ENCODE peak calls at places on chromosomes 4 and X, in four cellular contexts. U is pancreas, V is stomach, W is AG10803. N is an unnamed sample.

GRCh38 chrX:47321386-47321785 is 49.0 kb upstream of the ZNF157 start:
- DNase-seq in U (peak), V (no peak), W (peak), N (no peak)

GRCh38 chrX:148905376-148905775 is 405.0 kb downstream of the AFF2 start:
- DNase-seq in U (no peak), V (no peak), W (no peak), N (no peak)

GRCh38 chrX:9525511-9526248 is 60.8 kb downstream of the TBL1X start:
- DNase-seq in U (no peak), V (no peak), W (no peak), N (no peak)

GRCh38 chr4:4344915-4345527 is 41.9 kb upstream of the NSG1 start:
- DNase-seq in U (no peak), V (no peak), W (no peak), N (no peak)

GRCh38 chr4:124484940-124485339 is 227.6 kb downstream of the ANKRD50 start:
- DNase-seq in U (no peak), V (no peak), W (no peak), N (no peak)

GRCh38 chrX:85109235-85109634 is 105.6 kb downstream of the APOOL start:
- DNase-seq in U (peak), V (no peak), W (no peak), N (no peak)

GRCh38 chr4:87268401-87268800 is 48.0 kb upstream of the KLHL8 start:
- DNase-seq in U (no peak), V (no peak), W (no peak), N (no peak)

GRCh38 chr4:94595880-94596483 is 144.2 kb downstream of the PDLIM5 start:
- DNase-seq in U (no peak), V (no peak), W (peak), N (no peak)

GRCh38 chr4:123102897-123103489 is 180.6 kb upstream of the NUDT6 start:
- DNase-seq in U (no peak), V (no peak), W (peak), N (no peak)

GRCh38 chr4:54959656-54960055 is 165.7 kb downstream of the KDR start:
- DNase-seq in U (no peak), V (no peak), W (peak), N (no peak)

GRCh38 chr4:106062452-106062875 is 167.2 kb downstream of the NPNT start:
- DNase-seq in U (no peak), V (no peak), W (peak), N (no peak)

GRCh38 chr4:85681194-85681803 is 206.3 kb downstream of the ARHGAP24 start:
- DNase-seq in U (no peak), V (no peak), W (peak), N (no peak)

GRCh38 chr4:128980816-128981326 is 112.5 kb downstream of the SCLT1 start:
- DNase-seq in U (no peak), V (no peak), W (no peak), N (no peak)

GRCh38 chrX:135489542-135489941 is 30.9 kb upstream of the INTS6L start:
- DNase-seq in U (no peak), V (no peak), W (no peak), N (no peak)

GRCh38 chr4:109434793-109435080 is 1.1 kb downstream of the SEC24B start:
- DNase-seq in U (no peak), V (no peak), W (peak), N (no peak)

GRCh38 chrX:109873576-109873975 is 129.3 kb upstream of the TMEM164 start:
- DNase-seq in U (no peak), V (no peak), W (no peak), N (no peak)

GRCh38 chr4:138832563-138832962 is 183.0 kb upstream of the NOCT start:
- DNase-seq in U (no peak), V (no peak), W (no peak), N (no peak)

GRCh38 chr4:40437741-40438383 is 102.7 kb downstream of the CHRNA9 start:
- DNase-seq in U (no peak), V (no peak), W (no peak), N (no peak)

GRCh38 chr4:48100248-48100647 is 33.8 kb downstream of the TXK start:
- DNase-seq in U (no peak), V (no peak), W (peak), N (no peak)

GRCh38 chr4:173181769-173182374 is 13.3 kb downstream of the GALNT7 start:
- DNase-seq in U (no peak), V (no peak), W (peak), N (no peak)

GRCh38 chrX:42290608-42291007 is 367.3 kb upstream of the CASK start:
- DNase-seq in U (no peak), V (no peak), W (peak), N (no peak)

GRCh38 chrX:115616943-115617563 is 56.1 kb downstream of the PLS3 start:
- DNase-seq in U (no peak), V (no peak), W (peak), N (no peak)

GRCh38 chr4:31020363-31020762 is 300.2 kb downstream of the PCDH7 start:
- DNase-seq in U (no peak), V (no peak), W (no peak), N (no peak)

GRCh38 chrX:31223817-31224216 is 152.0 kb upstream of the FTHL17 start:
- DNase-seq in U (peak), V (no peak), W (peak), N (no peak)

GRCh38 chr4:89752932-89753598 is 83.9 kb downstream of the SNCA start:
- DNase-seq in U (no peak), V (no peak), W (peak), N (no peak)

GRCh38 chr4:184983660-184984356 is 34.5 kb upstream of the HELT start:
- DNase-seq in U (peak), V (peak), W (peak), N (peak)

GRCh38 chr4:171814545-171814944 is 1.3 kb downstream of the GALNTL6 start:
- DNase-seq in U (no peak), V (no peak), W (no peak), N (no peak)
- H3K4me3 ChIP-seq in U (no peak), V (no peak), W (no peak), N (no peak)

DNA sequence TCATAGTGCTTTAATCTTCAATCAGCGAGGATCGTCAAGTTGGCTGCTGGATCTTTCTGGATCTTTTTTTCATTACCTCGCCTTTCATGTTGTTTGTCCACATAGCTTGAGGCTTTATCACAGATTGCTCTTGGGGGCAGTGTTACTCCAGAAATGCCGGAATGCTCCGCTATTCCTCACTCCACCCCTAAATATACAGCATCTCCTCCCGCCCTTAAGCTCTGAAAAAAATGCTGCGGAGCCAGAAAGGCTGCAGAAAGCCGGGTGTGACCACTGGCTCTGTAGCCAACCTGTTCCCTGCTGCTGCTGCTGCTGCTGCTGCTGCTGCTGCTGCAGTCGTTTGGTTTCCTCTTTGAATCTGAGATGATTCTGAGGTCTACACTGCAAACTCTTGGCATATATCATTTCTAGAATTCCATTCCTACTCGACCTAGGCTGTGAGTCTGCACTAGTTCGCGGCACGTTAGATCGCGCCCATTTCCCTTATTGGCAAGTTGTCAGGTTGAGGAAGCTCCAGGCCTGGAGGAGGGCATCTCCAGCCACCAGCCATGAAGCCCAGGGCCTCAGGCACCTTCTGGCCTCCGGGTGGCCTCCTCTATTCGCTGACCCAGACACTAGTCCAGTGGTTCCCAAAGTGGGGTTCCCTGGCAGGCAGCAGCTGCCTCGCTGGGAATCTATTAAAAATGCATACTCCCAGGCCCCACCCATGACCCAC is 34.2 kb downstream of the WDR13 start:
- DNase-seq in U (peak), V (peak), W (peak), N (peak)
- H3K4me3 ChIP-seq in U (no peak), V (no peak), W (peak), N (no peak)

GRCh38 chr4:6281436-6282144 is 11.9 kb downstream of the WFS1 start:
- DNase-seq in U (no peak), V (no peak), W (no peak), N (no peak)
- H3K4me3 ChIP-seq in U (no peak), V (no peak), W (no peak), N (no peak)

GRCh38 chr4:2395584-2395983 is 22.9 kb downstream of the ZFYVE28 start:
- DNase-seq in U (no peak), V (no peak), W (no peak), N (no peak)

GRCh38 chr4:2395038-2395437 is 23.4 kb downstream of the ZFYVE28 start:
- DNase-seq in U (no peak), V (no peak), W (no peak), N (no peak)

GRCh38 chr4:2394544-2394943 is 23.9 kb downstream of the ZFYVE28 start:
- DNase-seq in U (no peak), V (no peak), W (no peak), N (no peak)

GRCh38 chr4:2390780-2391490 is 27.5 kb downstream of the ZFYVE28 start:
- DNase-seq in U (no peak), V (no peak), W (no peak), N (no peak)

DNA sequence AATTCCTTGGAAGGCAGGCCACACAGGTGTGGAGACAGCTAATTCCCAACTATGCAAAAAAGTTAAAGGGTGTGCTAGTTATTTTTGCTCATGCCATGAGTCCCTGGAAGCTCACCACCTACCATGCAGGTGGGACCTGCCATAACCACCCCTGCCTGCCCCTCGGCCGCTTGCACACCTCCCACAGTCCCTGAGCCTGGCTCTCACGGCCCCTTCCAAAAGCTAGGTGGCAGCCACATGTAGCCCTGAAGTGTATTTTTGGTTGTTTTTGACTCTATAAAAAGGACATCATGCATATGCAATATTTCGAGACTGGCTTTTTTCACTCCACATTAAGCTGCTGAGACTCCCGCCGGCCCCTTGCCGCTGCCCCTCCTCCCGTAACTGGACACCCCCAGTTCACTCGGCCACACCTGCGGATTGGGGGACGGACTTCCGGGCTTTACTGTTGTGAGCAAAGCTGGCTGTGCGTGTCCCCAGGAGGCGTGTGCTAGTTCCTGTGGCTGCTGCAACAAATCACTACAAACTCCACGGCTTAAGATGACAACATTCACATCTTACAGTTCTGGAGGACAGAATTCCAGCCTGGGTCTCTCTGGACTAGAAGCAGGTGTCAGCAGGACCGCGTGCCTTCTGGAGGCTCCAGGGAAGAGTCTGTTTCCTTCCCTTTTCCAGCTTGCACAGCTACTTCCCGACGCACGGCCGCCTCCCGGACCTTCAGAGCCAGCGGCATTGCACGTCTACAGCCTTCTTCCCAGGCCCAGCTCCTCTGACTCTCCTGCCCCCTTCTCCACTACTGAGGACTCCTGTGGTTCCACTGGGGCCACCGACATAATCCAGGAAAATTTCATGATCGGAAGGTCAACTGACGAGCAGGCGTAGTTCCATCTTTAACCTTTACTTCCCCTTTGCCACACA is 24.8 kb downstream of the ZFYVE28 start:
- DNase-seq in U (peak), V (peak), W (no peak), N (no peak)
- H3K4me3 ChIP-seq in U (peak), V (peak), W (no peak), N (no peak)

GRCh38 chr4:145484240-145484846 is 2.7 kb downstream of the SMAD1 start:
- DNase-seq in U (no peak), V (no peak), W (no peak), N (no peak)
- H3K4me3 ChIP-seq in U (peak), V (no peak), W (no peak), N (no peak)

GRCh38 chrX:40108084-40108958 is 10.6 kb upstream of the BCOR start:
- DNase-seq in U (peak), V (peak), W (peak), N (peak)
- H3K4me3 ChIP-seq in U (peak), V (peak), W (peak), N (peak)

GRCh38 chr4:186201535-186202230 is 10.3 kb downstream of the CYP4V2 start:
- DNase-seq in U (peak), V (peak), W (peak), N (peak)

GRCh38 chr4:186204103-186204559 is 12.8 kb downstream of the CYP4V2 start:
- DNase-seq in U (no peak), V (peak), W (no peak), N (no peak)

GRCh38 chr4:186204611-186205144 is 13.3 kb downstream of the CYP4V2 start:
- DNase-seq in U (no peak), V (peak), W (no peak), N (no peak)

GRCh38 chr4:186202490-186203140 is 11.2 kb downstream of the CYP4V2 start:
- DNase-seq in U (no peak), V (no peak), W (no peak), N (no peak)

GRCh38 chr4:186203391-186203802 is 12.0 kb downstream of the CYP4V2 start:
- DNase-seq in U (no peak), V (no peak), W (peak), N (no peak)
- H3K4me3 ChIP-seq in U (no peak), V (no peak), W (no peak), N (no peak)